ENCODE peak calls at places on chromosomes 4 and X, in four cellular contexts. T is dorsolateral prefrontal cortex, F is H9, M is PC-3. Z is an unnamed sample.
A peak's percentile ranks its signal among the peaks of the same experiment; 100 is the strongest.

GRCh38 chr4:127708985-127709384 is 21.2 kb upstream of the SLC25A31 start:
- DNase-seq in T (no peak), M (peak; percentile 96), F (no peak), Z (peak; percentile 94)

GRCh38 chr4:121270384-121270783 is 106.3 kb upstream of the TNIP3 start:
- DNase-seq in F (no peak), M (no peak), T (no peak), Z (peak; percentile 71)

GRCh38 chr4:57639566-57640328 is 529.6 kb upstream of the IGFBP7 start:
- DNase-seq in F (peak; percentile 29), T (no peak), M (no peak), Z (no peak)

GRCh38 chr4:39320381-39321115 is 45.6 kb downstream of the RFC1 start:
- DNase-seq in T (no peak), M (peak; percentile 15), F (no peak), Z (peak; percentile 22)

GRCh38 chr4:177596035-177596434 is 153.8 kb upstream of the AGA start:
- DNase-seq in T (no peak), F (peak; percentile 84), M (peak; percentile 86), Z (peak; percentile 93)

GRCh38 chr4:124104101-124104500 is 608.4 kb downstream of the ANKRD50 start:
- DNase-seq in F (no peak), T (no peak), M (peak; percentile 43), Z (no peak)

GRCh38 chr4:118367872-118368271 is 15.1 kb upstream of the PRSS12 start:
- DNase-seq in T (no peak), F (no peak), M (no peak), Z (no peak)

GRCh38 chr4:40046311-40046980 is 10.2 kb upstream of the N4BP2 start:
- DNase-seq in F (no peak), M (peak; percentile 53), T (no peak), Z (peak; percentile 72)

GRCh38 chr4:115332078-115332477 is 218.7 kb upstream of the NDST4 start:
- DNase-seq in F (no peak), T (no peak), M (no peak), Z (no peak)

GRCh38 chr4:158825443-158826036 is 56.7 kb downstream of the FNIP2 start:
- DNase-seq in T (no peak), F (no peak), M (no peak), Z (no peak)

DNA sequence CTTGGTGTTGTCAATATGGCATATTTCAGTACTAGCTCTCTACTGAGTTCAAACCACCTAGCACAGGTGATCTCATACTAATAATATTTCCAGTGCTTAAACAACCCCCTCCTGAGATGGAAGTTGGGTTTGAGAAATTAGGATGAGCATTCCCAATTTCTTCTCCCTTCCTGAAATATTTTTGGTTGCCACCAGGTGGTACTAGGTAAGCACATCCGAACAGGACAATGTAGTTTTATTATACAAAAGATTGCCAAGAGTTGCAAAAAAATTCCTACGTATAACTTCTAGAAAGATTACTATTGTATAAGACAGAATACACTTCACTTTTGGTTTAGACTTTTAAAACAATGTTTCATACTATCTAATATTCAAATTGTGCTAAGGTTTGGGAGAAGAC is 484.5 kb downstream of the PACRGL start:
- DNase-seq in F (no peak), M (peak; percentile 18), T (no peak), Z (peak; percentile 34)
- TF ChIP-seq CTCF in F (peak; percentile 53), M (peak; percentile 39), T (no peak), Z (peak; percentile 40)

GRCh38 chr4:17785858-17786257 is 4.4 kb upstream of the FAM184B start:
- DNase-seq in F (no peak), M (no peak), T (no peak), Z (no peak)
- TF ChIP-seq CTCF in F (no peak), M (peak; percentile 35), T (no peak), Z (no peak)

DNA sequence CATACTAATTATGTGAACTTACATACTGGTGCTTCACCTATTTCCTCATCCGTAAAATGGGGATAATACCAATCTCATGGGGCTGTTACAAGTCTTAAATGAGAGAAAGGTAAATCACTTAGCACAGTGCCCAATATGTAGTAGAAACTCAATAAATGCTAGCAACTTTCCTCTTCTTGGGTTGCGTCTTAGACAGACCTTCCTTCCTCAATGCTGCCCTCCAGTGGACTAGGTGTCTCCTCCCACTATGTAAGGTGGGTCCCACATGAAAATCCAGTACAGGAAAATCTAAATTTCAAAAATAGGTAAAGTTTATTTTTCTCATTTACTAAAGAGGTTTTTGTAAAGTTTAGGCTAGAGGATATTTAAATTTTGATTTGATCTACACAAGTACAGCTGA is 20.6 kb downstream of the ZDHHC9 start:
- DNase-seq in M (peak; percentile 61), T (no peak), F (no peak), Z (peak; percentile 63)
- TF ChIP-seq CTCF in M (peak; percentile 72), T (peak; percentile 65), F (peak; percentile 70), Z (peak; percentile 37)

DNA sequence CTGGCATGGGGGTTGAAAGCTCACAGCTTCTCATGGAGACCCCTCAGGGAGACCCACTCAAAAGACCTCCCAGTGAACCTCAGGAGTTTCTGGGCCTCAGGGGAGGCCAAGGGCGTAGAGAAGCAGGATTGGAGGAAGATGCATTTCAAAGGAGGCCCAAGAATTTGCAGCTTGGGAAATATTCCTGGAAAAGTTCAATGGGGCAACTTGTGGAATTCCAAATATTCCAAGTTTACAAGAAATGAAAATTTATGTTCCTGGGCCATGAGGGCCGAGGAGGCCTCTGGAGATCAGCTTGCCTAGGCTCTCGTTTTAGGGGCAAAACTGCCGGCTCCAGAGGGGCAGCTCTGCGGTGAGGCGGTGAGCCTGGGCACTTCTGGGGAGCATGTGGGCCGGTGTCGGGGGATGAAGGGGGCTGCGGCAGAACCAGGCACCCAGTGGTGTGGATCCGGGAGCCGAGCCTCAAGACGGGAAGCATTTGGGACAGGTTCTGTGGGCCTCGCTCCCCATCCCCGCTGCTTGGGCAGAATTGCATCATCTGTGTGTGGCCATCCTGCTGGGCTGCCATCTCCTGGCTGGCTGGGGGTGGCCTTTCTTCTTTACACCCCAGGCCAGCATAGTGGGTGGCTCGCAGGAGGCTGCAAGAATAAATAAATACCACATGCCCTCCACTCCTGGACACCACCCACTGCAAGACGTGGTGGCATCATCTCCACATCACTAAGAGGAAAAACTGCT is 54.6 kb upstream of the GPR78 start:
- DNase-seq in F (no peak), M (no peak), T (no peak), Z (no peak)
- TF ChIP-seq CTCF in F (no peak), M (no peak), T (no peak), Z (no peak)

GRCh38 chrX:80648023-80648422 is 161.7 kb downstream of the BRWD3 start:
- DNase-seq in T (no peak), M (peak; percentile 22), F (no peak), Z (peak; percentile 6)
- TF ChIP-seq CTCF in T (peak; percentile 28), M (peak; percentile 68), F (peak; percentile 48), Z (peak; percentile 26)

DNA sequence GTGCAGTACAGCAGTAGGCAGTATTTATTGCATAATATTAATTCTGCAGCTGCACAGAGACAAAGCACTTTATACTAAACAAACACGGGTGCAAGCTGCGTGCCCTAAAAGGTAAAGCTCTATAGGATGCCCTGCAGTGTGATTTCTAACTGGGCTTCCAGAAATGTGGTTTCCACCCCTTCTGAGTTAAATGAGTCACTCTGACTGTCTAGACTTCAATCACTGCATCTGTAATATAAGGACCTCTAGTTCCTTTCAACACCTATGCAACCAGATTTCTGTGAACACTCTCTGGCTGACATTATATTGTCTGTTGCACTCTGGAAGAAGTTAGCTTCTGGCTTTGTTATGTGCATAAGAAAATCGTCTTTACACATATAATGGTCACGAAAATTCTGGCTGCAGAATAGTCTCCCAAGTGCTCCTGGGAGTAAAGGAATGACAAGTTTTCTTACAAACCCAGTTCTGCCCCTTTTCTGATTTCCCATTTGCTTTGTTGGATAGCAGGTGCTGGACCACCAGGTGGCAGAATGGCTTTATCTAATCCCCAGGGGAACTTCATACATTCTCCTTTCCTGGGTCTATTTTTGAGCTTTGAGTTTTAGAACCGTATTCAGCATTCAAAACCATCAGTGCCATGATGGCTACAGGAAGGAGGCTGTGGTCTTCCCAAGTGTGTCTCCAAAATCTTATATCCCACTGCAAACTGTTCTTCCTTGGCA is 842.2 kb downstream of the STIM2 start:
- DNase-seq in T (no peak), F (peak; percentile 36), M (peak; percentile 49), Z (peak; percentile 59)
- TF ChIP-seq CTCF in T (peak; percentile 55), F (peak; percentile 68), M (peak; percentile 63), Z (no peak)

GRCh38 chrX:115487608-115488007 is 73.4 kb upstream of the PLS3 start:
- DNase-seq in M (no peak), T (no peak), F (no peak), Z (no peak)
- TF ChIP-seq CTCF in M (no peak), T (no peak), F (no peak), Z (no peak)

Z was measured in MCF 10A.